ENCODE peak calls at places on chromosomes 12 and 14, in four cellular contexts. A is HepG2, X is A549, I is K562. O is an unnamed sample.

GRCh38 chr14:32611752-32612151 is 282.7 kb downstream of the AKAP6 start:
- DNase-seq in X (no peak), A (no peak), I (no peak), O (no peak)

GRCh38 chr12:109461049-109461845 is 15.9 kb downstream of the KCTD10 start:
- DNase-seq in I (peak), X (no peak), A (peak), O (no peak)

GRCh38 chr12:81206425-81206824 is 128.5 kb downstream of the ACSS3 start:
- DNase-seq in A (no peak), X (no peak), I (no peak), O (no peak)

GRCh38 chr12:6563448-6564050 is 4.5 kb downstream of the NOP2 start:
- DNase-seq in I (peak), X (peak), A (peak), O (peak)

GRCh38 chr12:124752437-124753229 is 111.0 kb downstream of the SCARB1 start:
- DNase-seq in X (no peak), A (no peak), I (no peak), O (no peak)

GRCh38 chr12:32612658-32613614 is 66.2 kb upstream of the DNM1L start:
- DNase-seq in X (no peak), A (no peak), I (no peak), O (no peak)

GRCh38 chr12:24903305-24904088 is 45.4 kb downstream of the BCAT1 start:
- DNase-seq in I (no peak), A (no peak), X (no peak), O (no peak)

GRCh38 chr12:1552171-1552570 is 42.2 kb downstream of the FBXL14 start:
- DNase-seq in I (no peak), X (no peak), A (no peak), O (no peak)

GRCh38 chr14:100739306-100739705 is 12.6 kb downstream of the DLK1 start:
- DNase-seq in A (no peak), I (no peak), X (no peak), O (no peak)

GRCh38 chr14:64812412-64812811 is 67.3 kb downstream of the SPTB start:
- DNase-seq in X (no peak), A (no peak), I (no peak), O (peak)

GRCh38 chr14:53386359-53386758 is 233.2 kb upstream of the DDHD1 start:
- DNase-seq in I (no peak), A (no peak), X (no peak), O (no peak)

GRCh38 chr12:63098851-63099250 is 52.1 kb downstream of the AVPR1A start:
- DNase-seq in A (peak), X (peak), I (peak), O (no peak)

GRCh38 chr12:15787801-15788200 is 1.4 kb downstream of the EPS8 start:
- DNase-seq in I (no peak), X (no peak), A (no peak), O (no peak)

GRCh38 chr14:61468063-61468825 is 146.9 kb downstream of the PRKCH start:
- DNase-seq in I (no peak), A (no peak), X (no peak), O (no peak)

GRCh38 chr14:78446807-78447206 is 276.6 kb downstream of the NRXN3 start:
- DNase-seq in I (peak), X (no peak), A (no peak), O (no peak)

GRCh38 chr12:65961731-65962130 is 137.4 kb downstream of the HMGA2 start:
- DNase-seq in I (no peak), A (no peak), X (no peak), O (no peak)

DNA sequence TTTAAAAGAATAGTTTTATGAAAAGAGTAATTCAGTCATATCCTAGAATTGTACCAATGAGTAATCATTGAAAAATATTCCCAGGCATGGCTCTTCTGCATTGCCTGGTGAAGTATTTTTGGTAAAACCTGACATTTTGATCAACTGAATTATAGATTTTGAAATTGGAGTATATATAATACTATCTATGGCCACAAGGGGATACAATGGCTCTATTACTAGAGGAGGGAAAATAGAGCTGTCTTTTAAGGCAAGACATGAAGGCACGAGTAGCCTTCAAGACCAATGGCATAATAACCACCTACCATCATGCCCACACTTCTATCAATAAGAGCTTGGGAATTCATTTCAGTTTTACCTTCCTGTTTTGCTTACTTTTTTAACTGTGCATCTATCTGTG is 1241.4 kb upstream of the TMEM132C start:
- DNase-seq in A (no peak), I (peak), X (no peak), O (no peak)
- TF ChIP-seq HMGXB4 in A (no peak), I (no peak), X (no peak), O (no peak)

GRCh38 chr14:31205681-31206535 is 1.7 kb downstream of the HECTD1 start:
- DNase-seq in I (peak), X (no peak), A (peak), O (no peak)
- TF ChIP-seq HMGXB4 in I (no peak), X (no peak), A (peak), O (no peak)

GRCh38 chr14:93231129-93231979 is 24.3 kb downstream of the UBR7 start:
- DNase-seq in X (peak), A (no peak), I (no peak), O (no peak)
- TF ChIP-seq HMGXB4 in X (no peak), A (no peak), I (no peak), O (no peak)

GRCh38 chr12:88570103-88570502 is 10.2 kb downstream of the KITLG start:
- DNase-seq in X (no peak), I (no peak), A (no peak), O (no peak)
- TF ChIP-seq HMGXB4 in X (no peak), I (no peak), A (no peak), O (no peak)

GRCh38 chr12:112496493-112496892 is 77.7 kb downstream of the PTPN11 start:
- DNase-seq in X (no peak), A (no peak), I (no peak), O (no peak)
- TF ChIP-seq HMGXB4 in X (no peak), A (no peak), I (no peak), O (no peak)

DNA sequence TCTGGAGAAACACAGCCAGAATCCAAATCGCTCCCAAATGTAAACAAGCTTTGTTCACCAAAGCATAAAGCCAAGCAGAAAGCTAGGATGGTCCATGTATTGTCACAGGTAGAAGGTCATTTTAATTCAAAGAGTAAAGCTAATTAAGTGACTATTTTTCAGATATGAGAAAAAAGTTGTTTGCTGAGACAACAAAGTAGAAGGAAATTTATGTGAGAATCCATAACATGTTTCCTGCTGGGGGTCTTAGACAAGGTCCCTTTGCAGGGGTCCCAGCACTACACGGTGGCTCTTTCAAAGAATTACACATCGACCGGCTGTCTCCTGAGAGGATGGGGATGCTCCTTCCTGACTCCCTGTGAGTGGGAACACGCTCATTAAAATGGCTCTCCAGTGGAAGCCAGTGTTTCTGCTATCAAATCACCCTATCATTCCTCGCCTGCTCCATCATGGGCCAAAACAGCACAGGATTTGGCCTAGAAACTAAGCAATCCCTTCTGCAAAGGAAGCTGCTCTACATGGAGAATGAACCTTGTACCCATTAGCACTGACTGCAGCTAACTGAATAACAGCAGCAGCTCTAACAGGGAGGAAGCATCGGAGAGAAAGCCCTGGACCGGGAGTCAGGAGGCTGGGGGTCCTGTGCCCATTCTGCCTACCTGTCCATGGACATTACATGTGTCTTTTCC is 175.3 kb downstream of the STXBP6 start:
- DNase-seq in I (no peak), X (no peak), A (peak), O (no peak)
- TF ChIP-seq HMGXB4 in I (no peak), X (no peak), A (peak), O (no peak)

GRCh38 chr14:91374287-91374880 is 43.2 kb downstream of the CCDC88C start:
- DNase-seq in X (no peak), I (no peak), A (no peak), O (no peak)
- TF ChIP-seq HMGXB4 in X (no peak), I (no peak), A (no peak), O (no peak)

GRCh38 chr14:99502989-99503421 is 21.8 kb downstream of the CCNK start:
- DNase-seq in A (no peak), I (no peak), X (no peak), O (peak)

GRCh38 chr14:99497341-99497740 is 16.1 kb downstream of the CCNK start:
- DNase-seq in A (no peak), I (no peak), X (no peak), O (no peak)

DNA sequence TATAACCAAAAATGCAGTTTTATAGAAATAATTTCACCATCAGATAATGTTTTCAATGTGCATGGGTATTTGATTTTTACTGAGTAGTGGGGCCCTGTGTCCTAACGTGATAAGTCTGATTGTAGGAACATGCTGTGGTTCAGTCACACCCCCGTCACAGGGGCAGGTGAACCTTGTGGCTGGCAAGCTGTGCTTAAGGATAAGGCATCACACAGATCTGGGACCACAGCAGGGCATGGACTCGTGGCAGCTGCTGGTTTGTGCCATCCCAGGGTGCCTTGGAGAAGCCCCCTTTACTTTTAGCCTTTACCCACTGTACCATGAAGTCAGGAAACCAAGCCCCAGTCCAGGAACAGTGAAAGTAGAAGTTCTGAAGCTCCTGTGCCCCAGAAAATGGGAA is 16.7 kb downstream of the CCNK start:
- DNase-seq in X (no peak), I (no peak), A (no peak), O (no peak)
- TF ChIP-seq HMGXB4 in X (no peak), I (no peak), A (no peak), O (no peak)

O was measured in WTC11.